ENCODE peak calls at places on chromosome 10, in ten cellular contexts. P, E, U, J, C, I, S, D, X and R are unnamed samples.

GRCh38 chr10:34689053-34689452 is 126.0 kb downstream of the PARD3 start:
- DNase-seq in C (no peak), D (no peak), S (no peak), U (peak), I (no peak), P (no peak), E (peak), X (no peak), J (peak), R (no peak)

GRCh38 chr10:97076781-97077180 is 109.0 kb downstream of the SLIT1 start:
- DNase-seq in C (no peak), X (no peak), D (no peak), U (no peak), P (no peak), J (no peak), E (no peak), S (no peak), I (no peak), R (no peak)

GRCh38 chr10:127915324-127915723 is 8.4 kb downstream of the PTPRE start:
- DNase-seq in E (no peak), S (no peak), X (no peak), J (no peak), D (no peak), I (no peak), U (no peak), P (no peak), C (no peak), R (no peak)

GRCh38 chr10:32298066-32298812 is 48.7 kb downstream of the EPC1 start:
- DNase-seq in C (no peak), I (no peak), S (no peak), U (peak), J (peak), E (peak), D (no peak), X (no peak), P (no peak), R (peak)

GRCh38 chr10:124419635-124420034 is 912 bp upstream of the OAT start:
- DNase-seq in J (no peak), X (no peak), C (no peak), U (no peak), P (no peak), S (peak), I (no peak), E (no peak), D (no peak), R (no peak)

GRCh38 chr10:103451871-103452713 is at the start of gene CALHM2:
- DNase-seq in I (peak), J (peak), X (peak), P (peak), S (peak), C (peak), E (no peak), U (no peak), D (peak), R (no peak)

GRCh38 chr10:85464336-85464735 is 902.3 kb downstream of the GRID1 start:
- DNase-seq in U (no peak), S (no peak), D (no peak), C (no peak), I (no peak), J (no peak), P (no peak), E (no peak), X (no peak), R (no peak)

GRCh38 chr10:28632597-28632940 is 44.8 kb upstream of the BAMBI start:
- DNase-seq in I (no peak), C (no peak), S (no peak), J (no peak), P (no peak), X (no peak), U (no peak), E (no peak), D (no peak), R (no peak)

GRCh38 chr10:23974886-23975830 is 233.8 kb upstream of the KIAA1217 start:
- DNase-seq in C (no peak), P (no peak), I (no peak), U (no peak), D (no peak), J (no peak), S (no peak), E (no peak), X (no peak), R (no peak)

GRCh38 chr10:73117976-73118743 is 7.9 kb downstream of the NUDT13 start:
- DNase-seq in E (peak), P (no peak), C (no peak), D (no peak), U (no peak), S (no peak), X (peak), I (no peak), J (peak), R (no peak)

GRCh38 chr10:61897671-61898434 is 3.6 kb upstream of the ARID5B start:
- DNase-seq in J (peak), E (peak), U (no peak), D (no peak), P (peak), I (peak), X (peak), S (peak), C (no peak), R (no peak)

GRCh38 chr10:44300666-44301649 is 83.9 kb downstream of the CXCL12 start:
- DNase-seq in X (no peak), C (no peak), S (peak), U (peak), D (no peak), I (no peak), E (peak), J (peak), P (no peak), R (peak)

GRCh38 chr10:88702848-88703597 is 3.0 kb upstream of the LIPK start:
- DNase-seq in P (no peak), I (peak), J (peak), D (no peak), C (no peak), U (no peak), S (peak), X (no peak), E (peak), R (peak)

GRCh38 chr10:58158806-58159205 is 108.9 kb downstream of the IPMK start:
- DNase-seq in D (no peak), J (peak), I (no peak), E (no peak), C (no peak), P (no peak), X (no peak), S (no peak), U (peak), R (peak)

GRCh38 chr10:69247313-69247710 is 27.2 kb downstream of the HKDC1 start:
- DNase-seq in S (no peak), J (no peak), P (no peak), E (no peak), X (no peak), U (no peak), I (no peak), D (no peak), C (no peak), R (no peak)

GRCh38 chr10:5344746-5345145 is 20.0 kb upstream of the UCN3 start:
- DNase-seq in I (no peak), D (no peak), P (no peak), U (no peak), X (no peak), E (no peak), C (no peak), J (no peak), S (no peak), R (no peak)

GRCh38 chr10:3783721-3784432 is 1.1 kb downstream of the KLF6 start:
- DNase-seq in J (peak), P (no peak), C (no peak), S (peak), U (no peak), E (peak), D (no peak), I (peak), X (peak), R (no peak)

GRCh38 chr10:14879055-14879800 is 562 bp downstream of the SUV39H2 start:
- DNase-seq in I (peak), D (peak), S (no peak), U (no peak), C (no peak), X (peak), J (peak), P (no peak), E (peak), R (no peak)

GRCh38 chr10:2225609-2226008 is 488.3 kb upstream of the ADARB2 start:
- DNase-seq in J (no peak), S (no peak), U (no peak), X (no peak), I (no peak), E (no peak), P (no peak), C (no peak), D (no peak), R (no peak)

GRCh38 chr10:59622320-59622901 is 87.2 kb downstream of the SLC16A9 start:
- DNase-seq in C (no peak), D (no peak), E (peak), X (peak), S (peak), J (peak), U (peak), P (peak), I (peak), R (peak)

GRCh38 chr10:5547684-5547933 is 22.8 kb downstream of the CALML3 start:
- DNase-seq in J (no peak), D (no peak), U (no peak), X (no peak), C (no peak), E (no peak), P (no peak), I (no peak), S (no peak), R (no peak)

GRCh38 chr10:118721005-118721876 is 33.5 kb downstream of the CACUL1 start:
- DNase-seq in E (peak), U (peak), C (peak), J (peak), I (peak), P (no peak), D (no peak), S (peak), X (peak), R (peak)

GRCh38 chr10:110069502-110069982 is 61.8 kb downstream of the ADD3 start:
- DNase-seq in X (peak), S (no peak), U (no peak), D (no peak), I (no peak), J (no peak), P (no peak), E (no peak), C (no peak), R (no peak)

DNA sequence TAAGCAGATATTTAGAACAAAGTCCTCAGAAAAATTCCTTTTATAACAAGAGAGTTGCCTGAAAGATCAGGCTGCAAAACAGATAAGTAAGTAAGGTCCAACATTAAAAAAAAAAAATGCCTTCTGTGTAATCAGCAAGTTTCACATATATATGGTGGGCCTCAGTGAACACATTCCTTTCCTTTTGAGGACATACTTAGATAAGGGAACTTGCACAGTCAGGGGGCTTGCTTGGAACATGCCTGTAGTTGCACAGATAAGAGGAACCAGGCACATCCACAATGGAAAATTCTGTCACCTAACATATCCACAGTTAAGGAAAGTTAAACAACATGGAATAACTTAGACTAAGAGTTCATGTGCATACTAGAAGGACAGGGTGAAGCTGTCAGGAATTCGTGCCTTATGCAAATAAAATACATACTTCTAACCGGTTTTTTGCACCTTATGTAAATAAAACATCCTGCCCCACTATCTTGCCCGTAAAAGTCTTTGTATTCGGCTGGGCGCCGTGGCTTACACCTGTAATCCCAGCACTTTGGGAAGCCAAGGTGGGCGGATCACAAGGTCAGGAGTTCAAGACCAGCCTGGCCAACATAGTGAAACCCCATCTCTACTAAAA is 257.3 kb downstream of the ZNF33B start:
- DNase-seq in C (no peak), S (no peak), I (no peak), X (no peak), E (no peak), U (no peak), J (no peak), P (no peak), D (no peak), R (no peak)
- TF ChIP-seq CTCF in C (no peak), S (no peak), I (no peak), X (no peak), E (no peak), U (no peak), J (no peak), P (no peak), D (no peak), R (no peak)

GRCh38 chr10:129779126-129779525 is 184.9 kb downstream of the EBF3 start:
- DNase-seq in S (no peak), P (no peak), I (no peak), J (no peak), C (no peak), X (no peak), D (no peak), E (no peak), U (no peak), R (no peak)
- H3K4me3 ChIP-seq in S (no peak), P (no peak), I (no peak), J (no peak), C (no peak), X (no peak), D (no peak), E (no peak), U (no peak), R (no peak)

DNA sequence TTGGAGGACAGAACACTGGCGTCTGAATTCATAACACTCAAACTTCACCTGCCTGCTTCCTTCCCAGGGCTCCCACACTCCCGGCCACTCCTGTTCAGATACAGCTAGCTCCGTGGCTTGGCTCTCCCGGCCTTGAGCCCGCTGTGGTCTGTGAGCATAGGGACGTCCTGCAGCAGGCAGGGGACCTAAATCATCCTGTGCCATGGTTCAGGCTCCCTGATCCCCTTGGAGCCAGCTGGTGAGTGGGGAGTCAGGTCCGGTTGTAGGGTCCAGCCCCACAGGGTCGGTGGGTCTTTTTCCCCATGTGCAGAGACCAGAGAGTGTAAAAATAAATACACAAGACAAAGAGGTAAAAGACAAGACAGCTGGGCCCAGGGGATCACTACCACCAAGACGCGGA is 61.5 kb upstream of the PPP2R2D start:
- DNase-seq in U (no peak), C (no peak), X (no peak), I (no peak), P (no peak), E (no peak), S (no peak), J (no peak), D (peak), R (no peak)
- TF ChIP-seq CTCF in U (no peak), C (no peak), X (no peak), I (no peak), P (no peak), E (no peak), S (no peak), J (no peak), D (no peak), R (no peak)

GRCh38 chr10:72086466-72087391 is 1.6 kb downstream of the SPOCK2 start:
- DNase-seq in E (no peak), U (no peak), I (no peak), C (peak), P (no peak), X (no peak), J (no peak), S (no peak), D (peak), R (no peak)
- H3K4me3 ChIP-seq in E (no peak), U (no peak), I (peak), C (peak), P (peak), X (peak), J (no peak), S (peak), D (peak), R (no peak)

DNA sequence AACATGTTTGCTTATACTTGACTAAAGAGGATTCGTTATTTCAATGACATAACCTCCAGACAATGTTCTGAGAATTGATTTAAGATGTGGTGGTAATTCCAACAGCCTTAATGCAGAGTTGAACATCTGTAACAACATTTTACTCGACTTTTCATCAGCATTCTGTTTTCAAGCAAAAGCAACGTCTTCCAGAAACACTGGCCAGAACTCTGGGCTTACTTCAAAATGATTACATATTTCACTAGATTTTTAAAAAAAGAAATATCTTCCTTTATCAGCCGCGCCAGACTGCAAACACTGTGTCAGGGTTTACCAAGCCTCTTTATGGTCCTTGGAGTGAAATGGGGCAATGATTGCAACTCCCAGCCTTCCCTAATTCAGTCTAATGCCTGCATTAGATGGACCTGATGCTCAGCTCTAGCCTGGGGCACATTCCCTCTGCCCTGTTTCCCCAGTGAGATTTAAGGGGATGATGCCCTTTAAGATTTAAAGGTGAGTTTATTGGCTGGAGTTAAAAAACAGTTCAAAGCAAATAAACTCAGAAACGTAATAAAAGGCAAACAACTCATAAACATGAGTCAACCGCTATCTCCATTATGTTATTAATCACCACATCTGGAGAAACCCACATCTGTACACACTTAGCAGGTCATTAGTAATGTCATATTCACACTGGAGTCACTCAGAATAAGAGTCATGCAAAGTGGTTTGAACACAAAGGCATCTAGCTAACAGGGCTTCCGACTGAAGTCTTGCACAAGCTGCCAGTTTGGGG is 663.9 kb downstream of the KCNMA1 start:
- DNase-seq in I (no peak), C (no peak), E (peak), P (no peak), S (no peak), X (no peak), U (no peak), J (peak), D (no peak), R (peak)
- TF ChIP-seq CTCF in I (no peak), C (no peak), E (no peak), P (no peak), S (no peak), X (no peak), U (no peak), J (no peak), D (no peak), R (no peak)

DNA sequence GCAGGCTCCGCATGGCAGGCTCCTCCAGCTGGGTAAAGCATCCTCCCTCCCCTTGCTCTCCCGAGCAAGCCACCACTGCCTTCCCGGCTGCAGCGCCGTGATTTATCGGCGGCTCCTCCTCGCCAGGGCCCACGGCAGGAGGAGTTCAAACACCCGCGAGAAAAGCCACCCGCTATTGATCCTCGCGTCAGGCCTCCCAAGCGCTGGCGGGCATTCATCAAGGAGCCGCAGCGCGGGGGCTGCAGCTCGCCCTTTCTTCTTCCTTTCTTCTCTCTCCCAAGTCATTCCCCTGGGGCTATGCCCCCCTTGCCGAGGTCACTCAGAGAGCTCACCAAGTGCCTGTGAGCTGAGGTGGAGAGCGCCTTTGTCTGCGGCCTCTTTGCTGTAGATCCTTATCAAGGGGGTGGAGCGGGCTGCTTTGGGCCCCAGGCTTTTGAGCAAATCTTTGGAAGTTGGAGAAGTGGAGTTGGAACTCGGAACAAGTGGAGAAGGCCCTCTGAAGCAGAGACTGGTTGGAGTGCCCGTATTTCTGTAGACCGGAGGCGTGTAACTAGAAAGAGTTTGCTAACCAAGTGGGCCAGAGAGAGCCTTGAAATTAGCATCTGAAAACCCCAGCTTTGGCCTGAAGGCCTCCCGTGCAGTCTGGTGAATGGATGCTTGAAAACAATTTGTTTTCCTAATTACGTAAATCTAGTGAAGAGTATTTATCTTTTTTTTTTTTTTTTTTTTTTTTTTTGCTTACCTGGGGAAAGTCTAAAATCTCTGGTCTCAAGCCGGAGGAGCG is 107.1 kb upstream of the PPIF start:
- DNase-seq in E (no peak), S (no peak), J (no peak), P (no peak), U (no peak), D (no peak), I (no peak), X (no peak), C (no peak), R (no peak)
- H3K4me3 ChIP-seq in E (no peak), S (no peak), J (no peak), P (no peak), U (no peak), D (no peak), I (no peak), X (no peak), C (no peak), R (no peak)

GRCh38 chr10:11112718-11113117 is 95.0 kb downstream of the CELF2 start:
- DNase-seq in C (no peak), U (no peak), I (no peak), P (no peak), S (no peak), J (peak), E (peak), X (no peak), D (no peak), R (no peak)

GRCh38 chr10:11110499-11110898 is 92.8 kb downstream of the CELF2 start:
- DNase-seq in E (no peak), J (no peak), X (no peak), C (no peak), I (no peak), D (no peak), P (no peak), S (no peak), U (no peak), R (no peak)

GRCh38 chr10:11114251-11114650 is 96.6 kb downstream of the CELF2 start:
- DNase-seq in D (no peak), X (no peak), E (no peak), P (no peak), U (no peak), I (no peak), J (no peak), S (no peak), C (no peak), R (no peak)

GRCh38 chr10:11115337-11115736 is 97.7 kb downstream of the CELF2 start:
- DNase-seq in J (no peak), D (no peak), E (no peak), S (no peak), C (no peak), U (no peak), P (no peak), I (no peak), X (no peak), R (no peak)

GRCh38 chr10:11113156-11113555 is 95.5 kb downstream of the CELF2 start:
- DNase-seq in S (no peak), X (no peak), P (no peak), U (no peak), I (no peak), C (no peak), E (no peak), D (no peak), J (no peak), R (no peak)
- TF ChIP-seq CTCF in S (peak), X (peak), P (peak), U (no peak), I (no peak), C (peak), E (no peak), D (peak), J (peak), R (peak)